ENCODE peak calls at places on chromosomes 13 and 19, in seven cellular contexts. R, A, L, E, F, U and C are unnamed samples.

GRCh38 chr13:29503041-29503837 is 92.2 kb downstream of the SLC7A1 start:
- DNase-seq in U (peak), L (no peak), A (peak), F (no peak), E (no peak), R (no peak), C (no peak)

GRCh38 chr13:103812558-103812957 is 746.3 kb upstream of the SLC10A2 start:
- DNase-seq in U (no peak), A (no peak), L (no peak), E (no peak), R (no peak), F (no peak), C (no peak)

GRCh38 chr13:61142506-61142905 is 273.1 kb downstream of the PCDH20 start:
- DNase-seq in L (no peak), A (no peak), F (no peak), E (no peak), U (no peak), R (no peak), C (no peak)

GRCh38 chr13:106526748-106527488 is 8.5 kb downstream of the EFNB2 start:
- DNase-seq in E (no peak), A (no peak), R (no peak), L (no peak), U (no peak), F (no peak), C (no peak)

GRCh38 chr19:29560313-29561075 is 34.7 kb downstream of the VSTM2B start:
- DNase-seq in A (no peak), E (no peak), U (no peak), L (no peak), F (no peak), R (no peak), C (no peak)

GRCh38 chr13:59442946-59443345 is 720.8 kb downstream of the DIAPH3 start:
- DNase-seq in A (no peak), R (no peak), L (no peak), F (no peak), E (no peak), U (no peak), C (no peak)

GRCh38 chr19:2034729-2035589 is 16.1 kb downstream of the MKNK2 start:
- DNase-seq in L (no peak), R (no peak), U (peak), E (no peak), A (no peak), F (no peak), C (no peak)

GRCh38 chr19:7391218-7391670 is 42.5 kb downstream of the ARHGEF18 start:
- DNase-seq in E (no peak), A (no peak), R (no peak), L (no peak), U (peak), F (no peak), C (peak)

GRCh38 chr13:75908137-75908536 is 272.0 kb downstream of the LMO7 start:
- DNase-seq in F (no peak), E (no peak), R (no peak), U (no peak), A (peak), L (no peak), C (peak)

GRCh38 chr13:90447735-90448103 is 899.8 kb upstream of the MIR17HG start:
- DNase-seq in U (peak), R (no peak), E (no peak), L (no peak), F (no peak), A (peak), C (peak)

GRCh38 chr13:97131447-97131846 is 90.7 kb upstream of the MBNL2 start:
- DNase-seq in A (no peak), E (no peak), L (no peak), F (no peak), R (no peak), U (no peak), C (no peak)

GRCh38 chr13:99380921-99381645 is 73.9 kb upstream of the GPR183 start:
- DNase-seq in E (no peak), L (no peak), R (peak), F (no peak), A (no peak), U (no peak), C (no peak)

GRCh38 chr19:19606021-19606420 is 12.5 kb downstream of the PBX4 start:
- DNase-seq in A (no peak), L (no peak), E (no peak), U (no peak), R (no peak), F (no peak), C (peak)

GRCh38 chr19:10550336-10550735 is 6.6 kb downstream of the ATG4D start:
- DNase-seq in E (no peak), U (no peak), L (no peak), R (no peak), A (no peak), F (no peak), C (no peak)

GRCh38 chr13:20475927-20476691 is 49.5 kb downstream of the CRYL1 start:
- DNase-seq in R (peak), U (no peak), L (no peak), F (no peak), E (no peak), A (no peak), C (no peak)

GRCh38 chr19:4452230-4452990 is 5.2 kb downstream of the UBXN6 start:
- DNase-seq in E (no peak), R (no peak), L (no peak), U (no peak), F (no peak), A (no peak), C (no peak)

GRCh38 chr19:56110515-56111448 is 10.3 kb downstream of the ZNF787 start:
- DNase-seq in L (no peak), U (no peak), R (no peak), E (no peak), A (no peak), F (no peak), C (no peak)

GRCh38 chr19:52492201-52492960 is 35.1 kb upstream of the ZNF808 start:
- DNase-seq in A (no peak), F (no peak), E (no peak), R (no peak), L (no peak), U (peak), C (no peak)

GRCh38 chr13:100347941-100348340 is 240.6 kb downstream of the GGACT start:
- DNase-seq in R (no peak), U (no peak), A (no peak), F (no peak), L (no peak), E (no peak), C (no peak)